ENCODE peak calls at places on chromosomes 3 and 15, in ten cellular contexts. One of them, this sample, is unnamed.

GRCh38 chr15:62950455-62950854 is 92.1 kb upstream of the TPM1 start:
- DNase-seq in pancreas: no peak
- DNase-seq in GM12891: no peak
- DNase-seq in NCI-H2081: no peak
- DNase-seq in activated CD4-positive, alpha-beta T cell treated with anti-CD3 and anti-CD28 coated beads, Interleukin-2, amount 50 U/mL, for 1 hour: no peak
- DNase-seq in aorta: no peak
- DNase-seq in naive thymus-derived CD8-positive, alpha-beta T cell: no peak
- DNase-seq in effector memory CD8-positive, alpha-beta T cell: no peak
- DNase-seq in left lung: no peak
- DNase-seq in neural progenitor cell: no peak
- DNase-seq in this sample: no peak

GRCh38 chr3:38479431-38480092 is 16.6 kb upstream of the EXOG start:
- DNase-seq in left lung: peak
- DNase-seq in pancreas: peak
- DNase-seq in neural progenitor cell: peak
- DNase-seq in activated CD4-positive, alpha-beta T cell treated with anti-CD3 and anti-CD28 coated beads, Interleukin-2, amount 50 U/mL, for 1 hour: peak
- DNase-seq in GM12891: peak
- DNase-seq in naive thymus-derived CD8-positive, alpha-beta T cell: peak
- DNase-seq in NCI-H2081: peak
- DNase-seq in aorta: peak
- DNase-seq in effector memory CD8-positive, alpha-beta T cell: peak
- DNase-seq in this sample: peak

GRCh38 chr3:149655826-149656599 is 1.8 kb downstream of the WWTR1 start:
- DNase-seq in aorta: no peak
- DNase-seq in left lung: no peak
- DNase-seq in GM12891: no peak
- DNase-seq in pancreas: no peak
- DNase-seq in activated CD4-positive, alpha-beta T cell treated with anti-CD3 and anti-CD28 coated beads, Interleukin-2, amount 50 U/mL, for 1 hour: no peak
- DNase-seq in naive thymus-derived CD8-positive, alpha-beta T cell: no peak
- DNase-seq in effector memory CD8-positive, alpha-beta T cell: no peak
- DNase-seq in neural progenitor cell: no peak
- DNase-seq in NCI-H2081: no peak
- DNase-seq in this sample: no peak

GRCh38 chr15:83248151-83248851 is 36.2 kb downstream of the BNC1 start:
- DNase-seq in NCI-H2081: peak
- DNase-seq in GM12891: no peak
- DNase-seq in neural progenitor cell: peak
- DNase-seq in pancreas: no peak
- DNase-seq in effector memory CD8-positive, alpha-beta T cell: peak
- DNase-seq in activated CD4-positive, alpha-beta T cell treated with anti-CD3 and anti-CD28 coated beads, Interleukin-2, amount 50 U/mL, for 1 hour: no peak
- DNase-seq in aorta: no peak
- DNase-seq in naive thymus-derived CD8-positive, alpha-beta T cell: peak
- DNase-seq in left lung: no peak
- DNase-seq in this sample: no peak

GRCh38 chr3:46542344-46542743 is 23.8 kb downstream of the LRRC2 start:
- DNase-seq in naive thymus-derived CD8-positive, alpha-beta T cell: no peak
- DNase-seq in pancreas: no peak
- DNase-seq in effector memory CD8-positive, alpha-beta T cell: no peak
- DNase-seq in GM12891: no peak
- DNase-seq in activated CD4-positive, alpha-beta T cell treated with anti-CD3 and anti-CD28 coated beads, Interleukin-2, amount 50 U/mL, for 1 hour: no peak
- DNase-seq in neural progenitor cell: no peak
- DNase-seq in NCI-H2081: no peak
- DNase-seq in left lung: no peak
- DNase-seq in aorta: no peak
- DNase-seq in this sample: no peak

GRCh38 chr15:35616436-35617271 is 70.7 kb upstream of the DPH6 start:
- DNase-seq in pancreas: no peak
- DNase-seq in effector memory CD8-positive, alpha-beta T cell: no peak
- DNase-seq in naive thymus-derived CD8-positive, alpha-beta T cell: no peak
- DNase-seq in neural progenitor cell: no peak
- DNase-seq in NCI-H2081: no peak
- DNase-seq in GM12891: no peak
- DNase-seq in aorta: no peak
- DNase-seq in left lung: no peak
- DNase-seq in activated CD4-positive, alpha-beta T cell treated with anti-CD3 and anti-CD28 coated beads, Interleukin-2, amount 50 U/mL, for 1 hour: no peak
- DNase-seq in this sample: no peak

GRCh38 chr15:101472033-101472432 is 17.5 kb downstream of the PCSK6 start:
- DNase-seq in neural progenitor cell: no peak
- DNase-seq in left lung: no peak
- DNase-seq in pancreas: no peak
- DNase-seq in effector memory CD8-positive, alpha-beta T cell: no peak
- DNase-seq in activated CD4-positive, alpha-beta T cell treated with anti-CD3 and anti-CD28 coated beads, Interleukin-2, amount 50 U/mL, for 1 hour: no peak
- DNase-seq in naive thymus-derived CD8-positive, alpha-beta T cell: no peak
- DNase-seq in GM12891: no peak
- DNase-seq in NCI-H2081: no peak
- DNase-seq in aorta: no peak
- DNase-seq in this sample: no peak

GRCh38 chr3:109430911-109431563 is 93.7 kb upstream of the DPPA4 start:
- DNase-seq in GM12891: no peak
- DNase-seq in effector memory CD8-positive, alpha-beta T cell: no peak
- DNase-seq in activated CD4-positive, alpha-beta T cell treated with anti-CD3 and anti-CD28 coated beads, Interleukin-2, amount 50 U/mL, for 1 hour: no peak
- DNase-seq in pancreas: no peak
- DNase-seq in aorta: no peak
- DNase-seq in left lung: no peak
- DNase-seq in neural progenitor cell: peak
- DNase-seq in naive thymus-derived CD8-positive, alpha-beta T cell: no peak
- DNase-seq in NCI-H2081: no peak
- DNase-seq in this sample: no peak

GRCh38 chr15:85689729-85690128 is 105.0 kb downstream of the KLHL25 start:
- DNase-seq in NCI-H2081: no peak
- DNase-seq in left lung: peak
- DNase-seq in aorta: no peak
- DNase-seq in activated CD4-positive, alpha-beta T cell treated with anti-CD3 and anti-CD28 coated beads, Interleukin-2, amount 50 U/mL, for 1 hour: peak
- DNase-seq in naive thymus-derived CD8-positive, alpha-beta T cell: peak
- DNase-seq in effector memory CD8-positive, alpha-beta T cell: peak
- DNase-seq in neural progenitor cell: peak
- DNase-seq in GM12891: no peak
- DNase-seq in pancreas: peak
- DNase-seq in this sample: peak

GRCh38 chr3:4904801-4905695 is 74.2 kb upstream of the BHLHE40 start:
- DNase-seq in aorta: no peak
- DNase-seq in left lung: no peak
- DNase-seq in NCI-H2081: no peak
- DNase-seq in naive thymus-derived CD8-positive, alpha-beta T cell: no peak
- DNase-seq in activated CD4-positive, alpha-beta T cell treated with anti-CD3 and anti-CD28 coated beads, Interleukin-2, amount 50 U/mL, for 1 hour: no peak
- DNase-seq in neural progenitor cell: no peak
- DNase-seq in effector memory CD8-positive, alpha-beta T cell: no peak
- DNase-seq in GM12891: no peak
- DNase-seq in pancreas: no peak
- DNase-seq in this sample: no peak

GRCh38 chr15:72493220-72493619 is 19.1 kb downstream of the ARIH1 start:
- DNase-seq in left lung: no peak
- DNase-seq in effector memory CD8-positive, alpha-beta T cell: no peak
- DNase-seq in NCI-H2081: no peak
- DNase-seq in aorta: no peak
- DNase-seq in activated CD4-positive, alpha-beta T cell treated with anti-CD3 and anti-CD28 coated beads, Interleukin-2, amount 50 U/mL, for 1 hour: no peak
- DNase-seq in pancreas: no peak
- DNase-seq in naive thymus-derived CD8-positive, alpha-beta T cell: no peak
- DNase-seq in neural progenitor cell: no peak
- DNase-seq in GM12891: no peak
- DNase-seq in this sample: no peak

GRCh38 chr15:89781891-89782618 is 5.9 kb downstream of the MESP2 start:
- DNase-seq in naive thymus-derived CD8-positive, alpha-beta T cell: no peak
- DNase-seq in activated CD4-positive, alpha-beta T cell treated with anti-CD3 and anti-CD28 coated beads, Interleukin-2, amount 50 U/mL, for 1 hour: no peak
- DNase-seq in effector memory CD8-positive, alpha-beta T cell: no peak
- DNase-seq in neural progenitor cell: no peak
- DNase-seq in NCI-H2081: no peak
- DNase-seq in left lung: no peak
- DNase-seq in pancreas: no peak
- DNase-seq in aorta: no peak
- DNase-seq in GM12891: no peak
- DNase-seq in this sample: no peak

GRCh38 chr3:143064777-143065176 is 54.8 kb upstream of the CHST2 start:
- DNase-seq in naive thymus-derived CD8-positive, alpha-beta T cell: no peak
- DNase-seq in NCI-H2081: no peak
- DNase-seq in pancreas: no peak
- DNase-seq in effector memory CD8-positive, alpha-beta T cell: no peak
- DNase-seq in GM12891: no peak
- DNase-seq in activated CD4-positive, alpha-beta T cell treated with anti-CD3 and anti-CD28 coated beads, Interleukin-2, amount 50 U/mL, for 1 hour: no peak
- DNase-seq in neural progenitor cell: no peak
- DNase-seq in left lung: no peak
- DNase-seq in aorta: no peak
- DNase-seq in this sample: no peak

GRCh38 chr3:150345021-150345538 is 63.0 kb upstream of the TSC22D2 start:
- DNase-seq in activated CD4-positive, alpha-beta T cell treated with anti-CD3 and anti-CD28 coated beads, Interleukin-2, amount 50 U/mL, for 1 hour: no peak
- DNase-seq in effector memory CD8-positive, alpha-beta T cell: no peak
- DNase-seq in aorta: no peak
- DNase-seq in GM12891: no peak
- DNase-seq in naive thymus-derived CD8-positive, alpha-beta T cell: no peak
- DNase-seq in neural progenitor cell: peak
- DNase-seq in left lung: no peak
- DNase-seq in pancreas: peak
- DNase-seq in NCI-H2081: no peak
- DNase-seq in this sample: no peak

GRCh38 chr15:101175396-101175795 is 76.5 kb downstream of the CHSY1 start:
- DNase-seq in NCI-H2081: no peak
- DNase-seq in naive thymus-derived CD8-positive, alpha-beta T cell: no peak
- DNase-seq in left lung: no peak
- DNase-seq in activated CD4-positive, alpha-beta T cell treated with anti-CD3 and anti-CD28 coated beads, Interleukin-2, amount 50 U/mL, for 1 hour: no peak
- DNase-seq in effector memory CD8-positive, alpha-beta T cell: no peak
- DNase-seq in neural progenitor cell: no peak
- DNase-seq in GM12891: no peak
- DNase-seq in aorta: no peak
- DNase-seq in pancreas: no peak
- DNase-seq in this sample: no peak

GRCh38 chr3:60856299-60857046 is 394.8 kb downstream of the FHIT start:
- DNase-seq in aorta: no peak
- DNase-seq in NCI-H2081: no peak
- DNase-seq in naive thymus-derived CD8-positive, alpha-beta T cell: no peak
- DNase-seq in pancreas: no peak
- DNase-seq in GM12891: no peak
- DNase-seq in neural progenitor cell: no peak
- DNase-seq in activated CD4-positive, alpha-beta T cell treated with anti-CD3 and anti-CD28 coated beads, Interleukin-2, amount 50 U/mL, for 1 hour: no peak
- DNase-seq in left lung: no peak
- DNase-seq in effector memory CD8-positive, alpha-beta T cell: no peak
- DNase-seq in this sample: no peak

GRCh38 chr15:49962044-49962602 is 156.9 kb downstream of the ATP8B4 start:
- DNase-seq in naive thymus-derived CD8-positive, alpha-beta T cell: no peak
- DNase-seq in NCI-H2081: no peak
- DNase-seq in GM12891: no peak
- DNase-seq in activated CD4-positive, alpha-beta T cell treated with anti-CD3 and anti-CD28 coated beads, Interleukin-2, amount 50 U/mL, for 1 hour: no peak
- DNase-seq in left lung: no peak
- DNase-seq in aorta: no peak
- DNase-seq in pancreas: no peak
- DNase-seq in effector memory CD8-positive, alpha-beta T cell: no peak
- DNase-seq in neural progenitor cell: no peak
- DNase-seq in this sample: no peak

GRCh38 chr3:138696661-138697370 is 88.2 kb downstream of the FAIM start:
- DNase-seq in aorta: no peak
- DNase-seq in left lung: no peak
- DNase-seq in naive thymus-derived CD8-positive, alpha-beta T cell: no peak
- DNase-seq in GM12891: no peak
- DNase-seq in effector memory CD8-positive, alpha-beta T cell: no peak
- DNase-seq in pancreas: no peak
- DNase-seq in activated CD4-positive, alpha-beta T cell treated with anti-CD3 and anti-CD28 coated beads, Interleukin-2, amount 50 U/mL, for 1 hour: no peak
- DNase-seq in neural progenitor cell: no peak
- DNase-seq in NCI-H2081: no peak
- DNase-seq in this sample: no peak

This sample was measured in tibial artery.